ENCODE peak calls at places on chromosomes 16 and 17, in four cellular contexts. T is lung, E is foreskin fibroblast, P is KBM-7. D is an unnamed sample.

GRCh38 chr17:59409336-59410048 is 78.0 kb downstream of the YPEL2 start:
- DNase-seq in T (no peak), E (no peak), P (no peak), D (no peak)

GRCh38 chr16:14641877-14642276 is 9.1 kb downstream of the BFAR start:
- DNase-seq in T (no peak), E (no peak), P (no peak), D (no peak)

GRCh38 chr16:17404903-17405691 is 65.7 kb downstream of the XYLT1 start:
- DNase-seq in T (peak), E (peak), P (no peak), D (peak)

GRCh38 chr16:14511798-14512131 is 118.3 kb downstream of the PARN start:
- DNase-seq in T (no peak), E (no peak), P (no peak), D (no peak)

GRCh38 chr17:48351916-48352332 is 78.1 kb downstream of the SKAP1 start:
- DNase-seq in T (no peak), E (peak), P (peak), D (peak)

GRCh38 chr16:70725024-70725911 is 39.4 kb upstream of the MTSS2 start:
- DNase-seq in T (peak), E (no peak), P (no peak), D (no peak)

GRCh38 chr16:84687715-84688114 is 12.1 kb upstream of the USP10 start:
- DNase-seq in T (no peak), E (peak), P (peak), D (peak)

GRCh38 chr17:39739885-39740356 is 2.2 kb downstream of the GRB7 start:
- DNase-seq in T (no peak), E (no peak), P (no peak), D (no peak)

GRCh38 chr17:79776378-79777165 is 1.4 kb upstream of the CBX2 start:
- DNase-seq in T (no peak), E (no peak), P (no peak), D (no peak)

GRCh38 chr16:50360033-50360778 is 8.6 kb downstream of the BRD7 start:
- DNase-seq in T (no peak), E (no peak), P (no peak), D (no peak)

GRCh38 chr16:85445779-85446222 is 167.3 kb upstream of the GSE1 start:
- DNase-seq in T (no peak), E (no peak), P (no peak), D (no peak)

GRCh38 chr16:68116256-68116853 is 31.2 kb downstream of the NFATC3 start:
- DNase-seq in T (no peak), E (peak), P (peak), D (peak)

GRCh38 chr16:27473101-27473900 is 71.3 kb downstream of the IL21R start:
- DNase-seq in T (no peak), E (no peak), P (no peak), D (no peak)

GRCh38 chr17:42629420-42630009 is 20.0 kb downstream of the TUBG1 start:
- DNase-seq in T (no peak), E (no peak), P (no peak), D (no peak)

GRCh38 chr16:86405319-86405718 is 105.0 kb upstream of the FOXF1 start:
- DNase-seq in T (no peak), E (no peak), P (no peak), D (no peak)

GRCh38 chr17:80416260-80416939 is 1.4 kb downstream of the ENDOV start:
- DNase-seq in T (no peak), E (no peak), P (no peak), D (no peak)

GRCh38 chr17:79544142-79544914 is 66.5 kb downstream of the RBFOX3 start:
- DNase-seq in T (no peak), E (no peak), P (no peak), D (no peak)

GRCh38 chr17:79112471-79112870 is 37.8 kb downstream of the ENGASE start:
- DNase-seq in T (no peak), E (no peak), P (no peak), D (no peak)

GRCh38 chr16:10979717-10980601 is 35.6 kb downstream of the CLEC16A start:
- DNase-seq in T (peak), E (no peak), P (no peak), D (peak)

GRCh38 chr17:28320215-28321061 is 1.4 kb downstream of the TMEM97 start:
- DNase-seq in T (peak), E (no peak), P (no peak), D (no peak)

GRCh38 chr17:3799181-3799627 is 1.8 kb downstream of the ITGAE start:
- DNase-seq in T (no peak), E (no peak), P (no peak), D (no peak)

GRCh38 chr17:17032131-17032692 is 10.0 kb upstream of the MPRIP start:
- DNase-seq in T (no peak), E (peak), P (no peak), D (peak)

D was measured in HFFc6.